ENCODE peak calls at places on chromosomes 1 and 21, in ten cellular contexts. Z, R, D, B, K, W, A, S, P and V are unnamed samples. For H3K9me3, the result is how much of the 10 kb centered on the place peaks cover.

GRCh38 chr1:91725961-91726704 is 159.8 kb downstream of the TGFBR3 start:
- DNase-seq in Z (no peak), R (peak), D (no peak), B (no peak), K (no peak), W (no peak), A (no peak), S (no peak), P (no peak), V (no peak)

GRCh38 chr1:41450747-41451285 is 33.7 kb downstream of the EDN2 start:
- DNase-seq in Z (no peak), R (no peak), D (no peak), B (no peak), K (no peak), W (no peak), A (no peak), S (no peak), P (no peak), V (no peak)

GRCh38 chr1:46543761-46544560 is 7.5 kb downstream of the KNCN start:
- DNase-seq in Z (peak), R (no peak), D (no peak), B (no peak), K (no peak), W (no peak), A (no peak), S (no peak), P (peak), V (no peak)

GRCh38 chr1:15706751-15707150 is 22.6 kb downstream of the PLEKHM2 start:
- DNase-seq in Z (no peak), R (no peak), D (no peak), B (peak), K (no peak), W (peak), A (no peak), S (no peak), P (no peak), V (no peak)

GRCh38 chr1:231040800-231041704 is 998 bp upstream of the FAM89A start:
- DNase-seq in Z (peak), R (no peak), D (no peak), B (no peak), K (peak), W (no peak), A (no peak), S (no peak), P (peak), V (peak)

GRCh38 chr21:43303240-43304178 is 123.4 kb downstream of the SIK1 start:
- DNase-seq in Z (peak), R (no peak), D (no peak), B (no peak), K (no peak), W (no peak), A (no peak), S (no peak), P (no peak), V (no peak)

GRCh38 chr1:116880952-116881351 is 28.8 kb upstream of the PTGFRN start:
- DNase-seq in Z (no peak), R (no peak), D (no peak), B (no peak), K (no peak), W (no peak), A (no peak), S (no peak), P (no peak), V (no peak)

GRCh38 chr1:38071530-38072266 is 25.1 kb upstream of the POU3F1 start:
- DNase-seq in Z (no peak), R (no peak), D (no peak), B (no peak), K (no peak), W (no peak), A (no peak), S (no peak), P (peak), V (no peak)

GRCh38 chr1:54229281-54229891 is 29.4 kb downstream of the MRPL37 start:
- DNase-seq in Z (peak), R (no peak), D (peak), B (no peak), K (no peak), W (no peak), A (no peak), S (no peak), P (peak), V (no peak)

GRCh38 chr1:200751717-200752116 is 13.0 kb downstream of the CAMSAP2 start:
- DNase-seq in Z (no peak), R (no peak), D (no peak), B (no peak), K (no peak), W (no peak), A (no peak), S (no peak), P (no peak), V (no peak)

GRCh38 chr1:22930235-22930912 is 42.3 kb downstream of the LACTBL1 start:
- DNase-seq in Z (no peak), R (peak), D (peak), B (peak), K (peak), W (no peak), A (peak), S (no peak), P (peak), V (peak)

GRCh38 chr1:79976287-79976686 is 969.8 kb upstream of the ADGRL4 start:
- DNase-seq in Z (no peak), R (no peak), D (no peak), B (no peak), K (no peak), W (no peak), A (no peak), S (no peak), P (no peak), V (no peak)

GRCh38 chr1:35555601-35556477 is 1.4 kb downstream of the KIAA0319L start:
- DNase-seq in Z (no peak), R (no peak), D (no peak), B (no peak), K (no peak), W (no peak), A (no peak), S (no peak), P (no peak), V (no peak)

GRCh38 chr1:54487571-54488050 is 60.4 kb upstream of the ACOT11 start:
- DNase-seq in Z (no peak), R (peak), D (no peak), B (no peak), K (peak), W (no peak), A (no peak), S (no peak), P (no peak), V (no peak)

GRCh38 chr1:11706292-11706691 is 14.8 kb downstream of the DRAXIN start:
- DNase-seq in Z (no peak), R (no peak), D (no peak), B (no peak), K (no peak), W (no peak), A (no peak), S (no peak), P (no peak), V (no peak)

GRCh38 chr1:222165625-222166024 is 382.3 kb downstream of the HHIPL2 start:
- DNase-seq in Z (no peak), R (peak), D (no peak), B (no peak), K (peak), W (no peak), A (no peak), S (no peak), P (no peak), V (no peak)

GRCh38 chr1:25065246-25066238 is 135.5 kb upstream of the RUNX3 start:
- DNase-seq in Z (peak), R (no peak), D (no peak), B (peak), K (no peak), W (no peak), A (peak), S (no peak), P (peak), V (no peak)

GRCh38 chr1:56387071-56387747 is 192.2 kb downstream of the PLPP3 start:
- DNase-seq in Z (no peak), R (no peak), D (no peak), B (no peak), K (no peak), W (no peak), A (no peak), S (no peak), P (no peak), V (peak)

GRCh38 chr1:203273869-203274602 is 31.3 kb upstream of the BTG2 start:
- DNase-seq in Z (peak), R (no peak), D (no peak), B (peak), K (no peak), W (peak), A (no peak), S (no peak), P (no peak), V (no peak)

GRCh38 chr1:39544327-39544726 is 32.3 kb downstream of the PABPC4 start:
- DNase-seq in Z (no peak), R (no peak), D (no peak), B (no peak), K (no peak), W (no peak), A (no peak), S (no peak), P (no peak), V (no peak)

GRCh38 chr1:200234938-200235337 is 174.9 kb downstream of the ZNF281 start:
- DNase-seq in Z (no peak), R (no peak), D (no peak), B (no peak), K (no peak), W (no peak), A (no peak), S (no peak), P (no peak), V (no peak)

GRCh38 chr1:13930151-13930550 is 230.2 kb downstream of the PRDM2 start:
- DNase-seq in Z (no peak), R (no peak), D (peak), B (no peak), K (no peak), W (no peak), A (no peak), S (no peak), P (peak), V (peak)

GRCh38 chr21:28359300-28359699 is 633.4 kb downstream of the LTN1 start:
- DNase-seq in Z (no peak), R (no peak), D (no peak), B (no peak), K (no peak), W (no peak), A (no peak), S (no peak), P (peak), V (no peak)

GRCh38 chr1:156901966-156902922 is 8.7 kb downstream of the PEAR1 start:
- DNase-seq in Z (peak), R (no peak), D (no peak), B (peak), K (no peak), W (no peak), A (no peak), S (no peak), P (no peak), V (no peak)

GRCh38 chr1:214317734-214318133 is 36.8 kb downstream of the SMYD2 start:
- DNase-seq in Z (no peak), R (no peak), D (no peak), B (no peak), K (no peak), W (no peak), A (no peak), S (no peak), P (no peak), V (no peak)

GRCh38 chr1:154198756-154199562 is 7.1 kb upstream of the TPM3 start:
- DNase-seq in Z (no peak), R (peak), D (no peak), B (no peak), K (peak), W (no peak), A (peak), S (no peak), P (peak), V (peak)

GRCh38 chr1:13965770-13966398 is 265.9 kb downstream of the PRDM2 start:
- DNase-seq in Z (no peak), R (peak), D (peak), B (no peak), K (peak), W (peak), A (no peak), S (no peak), P (peak), V (peak)

GRCh38 chr1:225941220-225941948 is at the start of gene LEFTY2:
- DNase-seq in Z (peak), R (no peak), D (no peak), B (no peak), K (peak), W (no peak), A (no peak), S (no peak), P (peak), V (no peak)

GRCh38 chr1:2969011-2969869 is 52.0 kb upstream of the ACTRT2 start:
- DNase-seq in Z (no peak), R (no peak), D (no peak), B (no peak), K (no peak), W (no peak), A (no peak), S (no peak), P (no peak), V (no peak)
- H3K9me3 ChIP-seq in Z (under half), R (under half), D (under half), B (under half), K (under half), W (under half), A (under half), S (under half), P (under half), V (under half)

GRCh38 chr1:81298321-81298720 is 502.4 kb upstream of the ADGRL2 start:
- DNase-seq in Z (no peak), R (no peak), D (no peak), B (no peak), K (no peak), W (no peak), A (no peak), S (no peak), P (no peak), V (no peak)
- H3K9me3 ChIP-seq in Z (under half), R (under half), D (under half), B (under half), K (under half), W (under half), A (under half), S (under half), P (under half), V (under half)

GRCh38 chr21:19529031-19529430 is 1125.4 kb upstream of the TMPRSS15 start:
- DNase-seq in Z (no peak), R (no peak), D (no peak), B (no peak), K (no peak), W (no peak), A (no peak), S (no peak), P (no peak), V (no peak)
- H3K9me3 ChIP-seq in Z (under half), R (under half), D (under half), B (under half), K (under half), W (under half), A (under half), S (under half), P (under half), V (under half)

GRCh38 chr21:34157456-34158025 is 84.2 kb downstream of the MRPS6 start:
- DNase-seq in Z (no peak), R (no peak), D (no peak), B (no peak), K (no peak), W (no peak), A (no peak), S (no peak), P (no peak), V (no peak)

GRCh38 chr21:34156957-34157356 is 83.6 kb downstream of the MRPS6 start:
- DNase-seq in Z (no peak), R (no peak), D (no peak), B (no peak), K (no peak), W (no peak), A (no peak), S (no peak), P (no peak), V (no peak)

GRCh38 chr21:34158866-34159616 is 85.7 kb downstream of the MRPS6 start:
- DNase-seq in Z (no peak), R (no peak), D (no peak), B (no peak), K (no peak), W (no peak), A (no peak), S (no peak), P (no peak), V (no peak)

GRCh38 chr21:34154878-34155277 is 81.5 kb downstream of the MRPS6 start:
- DNase-seq in Z (no peak), R (no peak), D (no peak), B (no peak), K (no peak), W (no peak), A (no peak), S (no peak), P (no peak), V (no peak)

GRCh38 chr21:34159617-34159883 is 86.2 kb downstream of the MRPS6 start:
- DNase-seq in Z (no peak), R (no peak), D (no peak), B (no peak), K (no peak), W (no peak), A (no peak), S (no peak), P (no peak), V (no peak)
- H3K9me3 ChIP-seq in Z (under half), R (under half), D (under half), B (under half), K (under half), W (under half), A (under half), S (under half), P (under half), V (under half)

GRCh38 chr1:163820190-163820589 is 498.4 kb downstream of the NUF2 start:
- DNase-seq in Z (no peak), R (no peak), D (no peak), B (no peak), K (no peak), W (no peak), A (no peak), S (no peak), P (no peak), V (no peak)
- H3K9me3 ChIP-seq in Z (under half), R (under half), D (under half), B (under half), K (under half), W (under half), A (under half), S (under half), P (under half), V (under half)

DNA sequence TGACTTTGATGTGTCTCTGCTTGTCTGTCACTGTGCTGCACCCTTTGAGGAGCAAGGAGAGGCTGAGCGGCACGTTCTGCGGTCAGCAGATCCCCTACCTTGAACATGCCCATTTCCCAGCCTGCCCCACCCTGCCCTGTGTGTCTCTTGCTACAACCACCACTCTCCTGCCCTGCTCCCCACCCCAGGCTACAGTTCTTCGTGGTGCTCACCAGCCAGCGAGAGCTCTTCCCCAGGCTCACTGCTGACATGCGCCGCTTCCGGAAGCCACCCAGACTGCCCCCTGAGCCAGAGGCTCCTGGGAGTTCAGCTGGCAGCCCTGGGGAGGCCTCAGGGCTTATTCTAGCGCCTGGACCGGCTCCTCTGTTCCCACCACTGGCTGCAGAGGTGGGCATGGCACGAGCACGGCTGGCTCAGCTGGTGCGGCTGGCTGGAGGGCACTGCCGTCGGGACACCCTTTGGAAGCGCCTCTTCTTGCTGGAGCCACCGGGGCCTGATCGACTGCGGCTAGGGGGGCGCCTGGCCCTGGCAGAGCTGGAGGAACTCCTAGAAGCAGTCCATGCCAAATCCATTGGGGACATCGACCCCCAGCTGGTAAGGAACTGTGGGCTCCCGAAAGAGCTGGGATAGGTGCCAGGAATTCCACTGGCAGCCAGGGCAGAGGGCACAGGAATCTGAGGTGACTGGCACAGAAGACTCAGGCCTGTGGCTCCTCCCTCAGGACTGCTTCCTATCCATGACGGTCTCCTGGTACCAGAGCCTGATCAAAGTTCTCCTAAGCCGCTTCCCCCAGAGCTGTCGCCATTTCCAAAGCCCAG is 5.6 kb downstream of the HYI start:
- DNase-seq in Z (peak), R (no peak), D (no peak), B (no peak), K (no peak), W (peak), A (no peak), S (no peak), P (no peak), V (no peak)
- H3K9me3 ChIP-seq in Z (under half), R (under half), D (under half), B (under half), K (under half), W (under half), A (under half), S (under half), P (under half), V (under half)